ENCODE peak calls at places on chromosome 10, in four cellular contexts. J is IMR-90, Q is H1, N is H9. X is an unnamed sample.
A peak's percentile ranks its signal among the peaks of the same experiment; 100 is the strongest.

GRCh38 chr10:77073066-77073960 is 564.3 kb downstream of the KCNMA1 start:
- DNase-seq in J (peak; percentile 19), Q (no peak), N (no peak), X (no peak)

GRCh38 chr10:77363197-77363596 is 274.4 kb downstream of the KCNMA1 start:
- DNase-seq in J (no peak), Q (no peak), N (no peak), X (no peak)

GRCh38 chr10:104330168-104331117 is 7.8 kb downstream of the ITPRIP start:
- DNase-seq in J (peak; percentile 93), Q (no peak), N (no peak), X (peak; percentile 73)

GRCh38 chr10:70652761-70653657 is 19.3 kb upstream of the ADAMTS14 start:
- DNase-seq in J (peak; percentile 98), Q (no peak), N (peak; percentile 12), X (no peak)

GRCh38 chr10:92590623-92591549 is 2.0 kb upstream of the KIF11 start:
- DNase-seq in J (peak; percentile 69), Q (peak; percentile 27), N (peak; percentile 71), X (peak; percentile 91)

GRCh38 chr10:22010973-22011408 is 7.5 kb upstream of the DNAJC1 start:
- DNase-seq in J (peak; percentile 4), Q (no peak), N (no peak), X (no peak)

GRCh38 chr10:5615263-5615820 is 51.1 kb downstream of the ASB13 start:
- DNase-seq in J (no peak), Q (no peak), N (no peak), X (no peak)

GRCh38 chr10:1526427-1527055 is 210.8 kb downstream of the ADARB2 start:
- DNase-seq in J (no peak), Q (no peak), N (no peak), X (peak; percentile 10)

GRCh38 chr10:121104476-121105111 is 253.4 kb downstream of the WDR11 start:
- DNase-seq in J (no peak), Q (no peak), N (no peak), X (no peak)

GRCh38 chr10:118950190-118950658 is 79.3 kb upstream of the NANOS1 start:
- DNase-seq in J (no peak), Q (no peak), N (peak; percentile 14), X (no peak)

DNA sequence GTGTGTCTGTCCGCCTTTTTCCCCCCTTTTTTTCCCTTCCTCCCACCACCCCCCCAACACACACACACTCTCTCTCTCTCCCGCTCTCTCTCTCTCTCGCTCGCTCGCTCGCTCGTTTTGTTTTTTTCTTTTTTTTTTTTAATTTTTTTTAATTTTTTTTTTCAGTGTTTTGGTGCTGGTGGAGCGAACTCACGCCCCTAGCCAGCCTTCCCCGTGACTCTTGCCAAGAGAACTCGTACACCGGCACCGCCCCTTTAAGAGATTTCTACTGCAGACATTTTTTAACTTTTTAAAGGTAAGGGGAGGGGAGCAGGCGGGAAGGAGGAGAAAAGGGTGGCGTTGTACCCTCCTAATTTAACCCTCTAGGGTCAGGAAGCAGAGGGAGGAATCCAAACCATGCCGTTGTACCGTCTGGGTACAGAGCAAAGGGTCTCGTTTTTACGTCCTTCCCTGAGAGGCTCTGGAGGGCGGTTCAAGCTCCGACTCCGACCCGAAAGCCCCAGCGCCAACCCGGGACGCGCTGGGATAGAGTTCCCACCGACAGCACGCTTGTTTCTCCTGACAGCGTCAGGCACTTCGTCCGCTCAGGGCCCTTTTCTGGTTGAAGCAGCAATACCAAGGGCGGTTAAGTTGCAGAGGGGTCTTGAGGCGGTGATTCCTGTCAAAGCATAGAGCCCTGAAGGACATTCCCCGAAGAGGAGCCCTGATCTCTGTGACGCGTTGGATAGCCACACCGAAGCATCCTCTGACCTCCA is 397 bp upstream of the HPSE2 start:
- DNase-seq in J (no peak), Q (no peak), N (peak; percentile 68), X (peak; percentile 88)
- H2AK5ac ChIP-seq in J (no peak overlapping the region), Q (no peak overlapping the region), N (no peak overlapping the region), X (no peak overlapping the region)

DNA sequence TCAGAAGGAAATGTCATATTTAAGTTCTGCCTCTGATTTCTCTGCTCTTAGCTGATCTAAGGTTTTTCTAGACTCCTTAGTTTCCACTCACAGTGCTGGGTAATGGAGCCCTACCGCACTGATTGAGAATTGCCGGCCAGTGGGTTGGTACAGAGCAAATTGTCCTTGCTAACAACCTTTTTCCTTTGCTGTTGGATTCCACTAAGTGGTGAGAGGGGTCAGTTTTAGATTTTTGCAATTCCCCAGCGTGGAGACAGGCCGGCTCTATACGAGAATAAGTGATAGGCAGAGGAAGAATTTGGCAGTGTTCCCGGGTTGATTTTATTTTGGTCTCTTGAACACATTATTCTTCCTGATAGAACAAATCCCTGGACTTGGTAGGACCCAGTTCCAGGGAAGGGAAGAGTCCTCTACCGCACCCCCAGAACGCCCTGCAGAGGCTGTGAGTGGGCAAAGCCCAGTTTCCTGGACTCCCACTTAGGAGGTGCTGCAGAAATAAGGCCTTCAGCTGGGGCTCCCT is 2.9 kb upstream of the NRP1 start:
- DNase-seq in J (peak; percentile 68), Q (no peak), N (no peak), X (peak; percentile 45)
- H3K27ac ChIP-seq in J (peak overlapping the region; percentile 91), Q (no peak overlapping the region), N (no peak overlapping the region), X (no peak overlapping the region)

GRCh38 chr10:35598379-35598778 is 6.8 kb upstream of the GJD4 start:
- DNase-seq in J (no peak), Q (no peak), N (no peak), X (peak; percentile 24)
- H4K5ac ChIP-seq in J (no peak overlapping the region), Q (no peak overlapping the region), N (no peak overlapping the region), X (no peak overlapping the region)

DNA sequence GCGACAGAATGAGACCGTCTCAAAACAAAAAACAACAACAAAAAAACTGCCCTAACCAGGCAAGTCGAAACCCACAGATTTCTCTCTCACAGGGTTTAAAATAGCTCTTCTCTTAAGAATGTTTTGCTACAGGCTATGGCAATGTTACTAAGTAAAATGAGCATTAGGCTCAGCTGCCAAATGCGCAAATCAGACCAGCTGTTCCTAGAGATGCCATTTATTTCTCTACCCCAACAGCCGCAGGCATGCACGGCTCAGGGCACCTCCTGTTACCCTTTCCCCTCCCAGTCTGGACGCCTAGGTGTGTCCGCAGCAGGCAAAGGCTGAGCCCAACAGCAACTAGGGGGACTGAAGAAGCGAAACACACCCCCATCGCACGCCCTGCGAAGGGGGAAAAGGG is 168.3 kb upstream of the MBL2 start:
- DNase-seq in J (no peak), Q (no peak), N (no peak), X (no peak)
- H2AK5ac ChIP-seq in J (no peak overlapping the region), Q (no peak overlapping the region), N (no peak overlapping the region), X (no peak overlapping the region)

GRCh38 chr10:88136712-88137111 is 273.3 kb downstream of the PTEN start:
- DNase-seq in J (no peak), Q (no peak), N (no peak), X (no peak)

DNA sequence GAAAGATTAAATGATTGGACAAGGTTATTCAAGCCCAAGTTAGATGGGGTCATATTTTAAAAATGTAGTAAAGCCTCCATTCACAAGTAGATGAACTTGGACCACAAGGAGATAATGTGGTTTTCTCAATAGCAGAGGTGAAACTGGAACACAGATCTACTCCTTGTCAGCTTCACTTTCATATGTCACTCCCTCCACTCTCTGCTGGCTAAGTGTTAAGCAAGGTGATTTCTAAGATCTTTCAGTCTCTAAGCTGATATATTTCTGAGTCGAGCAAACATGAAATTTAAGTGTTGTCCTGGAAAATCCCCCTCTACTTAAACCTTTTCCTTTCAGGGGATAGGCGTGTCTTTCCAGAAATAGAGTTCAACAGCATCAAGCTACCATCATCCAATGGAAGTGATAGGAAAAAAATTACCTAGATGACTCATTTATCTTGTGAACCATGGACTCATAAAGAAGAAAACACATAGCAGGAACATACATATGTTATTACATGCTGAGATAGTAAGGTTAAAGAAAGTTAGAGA is 275.0 kb downstream of the PTEN start:
- DNase-seq in J (no peak), Q (no peak), N (no peak), X (no peak)
- H3K27ac ChIP-seq in J (no peak overlapping the region), Q (no peak overlapping the region), N (no peak overlapping the region), X (no peak overlapping the region)

GRCh38 chr10:9789996-9790395 is 1227.7 kb upstream of the CELF2 start:
- DNase-seq in J (no peak), Q (no peak), N (no peak), X (peak; percentile 5)

GRCh38 chr10:9796567-9796966 is 1221.1 kb upstream of the CELF2 start:
- DNase-seq in J (no peak), Q (no peak), N (no peak), X (no peak)

GRCh38 chr10:9786576-9786975 is 1231.1 kb upstream of the CELF2 start:
- DNase-seq in J (peak; percentile 77), Q (no peak), N (no peak), X (no peak)

DNA sequence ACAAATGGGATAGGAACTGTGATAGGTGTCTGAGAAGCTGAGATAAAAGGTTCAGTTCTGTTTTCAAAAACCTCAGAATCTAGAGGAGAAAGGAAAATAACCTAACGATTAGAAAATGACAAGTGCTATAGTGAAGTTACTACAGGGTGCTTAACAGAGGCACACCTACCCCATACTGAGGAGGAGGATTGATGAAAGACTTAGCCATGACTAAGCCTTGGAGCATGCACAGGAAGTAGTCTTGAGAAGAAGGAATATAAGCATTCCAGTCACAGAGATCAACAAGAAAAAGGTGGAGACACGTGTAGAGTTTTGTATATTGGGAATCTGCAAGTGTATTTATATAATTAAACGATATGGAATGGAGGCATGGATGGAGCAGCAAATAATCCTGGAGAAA is 1225.5 kb upstream of the CELF2 start:
- DNase-seq in J (peak; percentile 37), Q (no peak), N (no peak), X (peak; percentile 62)
- H4K5ac ChIP-seq in J (no peak overlapping the region), Q (no peak overlapping the region), N (no peak overlapping the region), X (no peak overlapping the region)

GRCh38 chr10:30365883-30366282 is 16.8 kb upstream of the MTPAP start:
- DNase-seq in J (no peak), Q (no peak), N (no peak), X (no peak)

GRCh38 chr10:30366351-30366750 is 17.3 kb upstream of the MTPAP start:
- DNase-seq in J (no peak), Q (no peak), N (no peak), X (no peak)

GRCh38 chr10:30366829-30367228 is 17.8 kb upstream of the MTPAP start:
- DNase-seq in J (no peak), Q (no peak), N (no peak), X (no peak)

GRCh38 chr10:30364391-30365268 is 15.6 kb upstream of the MTPAP start:
- DNase-seq in J (no peak), Q (no peak), N (no peak), X (no peak)

DNA sequence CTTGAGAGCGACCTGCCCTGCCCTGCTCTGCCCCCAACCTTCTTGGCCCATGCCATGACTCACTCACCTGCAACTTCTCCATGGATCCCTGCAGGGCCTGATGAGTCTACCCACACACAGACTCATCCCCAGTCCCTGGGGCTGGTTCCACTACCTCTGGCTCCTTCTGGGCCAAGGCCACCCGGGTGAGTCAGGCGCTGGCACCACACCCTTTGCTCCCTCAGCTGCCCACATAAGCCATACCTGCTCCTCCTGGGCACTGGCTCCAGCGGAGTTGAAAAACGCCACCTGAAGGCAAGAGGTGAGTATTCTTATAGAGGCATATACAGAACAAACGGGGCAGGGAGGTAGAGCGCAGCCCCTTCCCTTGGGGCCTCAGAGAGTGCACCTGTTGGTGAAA is 16.2 kb upstream of the MTPAP start:
- DNase-seq in J (no peak), Q (no peak), N (no peak), X (no peak)
- H2AK5ac ChIP-seq in J (no peak overlapping the region), Q (no peak overlapping the region), N (no peak overlapping the region), X (no peak overlapping the region)

X was measured in mesendoderm.